ENCODE peak calls at places on chromosomes 7 and 10, in five cellular contexts. V is mammary epithelial cell, J is fibroblast of lung, S is tibial nerve, M is HCT116. T is an unnamed sample.

GRCh38 chr7:27243340-27244163 is 950 bp downstream of the EVX1 start:
- DNase-seq in V (no peak), J (no peak), M (no peak), S (no peak), T (no peak)

GRCh38 chr7:106870983-106871410 is 5.9 kb downstream of the PIK3CG start:
- DNase-seq in V (no peak), S (no peak), M (no peak), J (peak; percentile 35), T (no peak)

GRCh38 chr10:61451357-61451756 is 1.8 kb downstream of the TMEM26 start:
- DNase-seq in S (no peak), V (no peak), J (no peak), M (no peak), T (no peak)

GRCh38 chr7:20307901-20308300 is 22.8 kb upstream of the ITGB8 start:
- DNase-seq in S (no peak), V (no peak), J (peak; percentile 79), M (no peak), T (no peak)

GRCh38 chr10:46255696-46256355 is 31.0 kb upstream of the ANTXRL start:
- DNase-seq in V (peak; percentile 40), J (peak; percentile 10), S (peak; percentile 30), M (peak; percentile 54), T (peak; percentile 73)

GRCh38 chr7:151946932-151947331 is 9.3 kb upstream of the GALNTL5 start:
- DNase-seq in V (no peak), S (no peak), J (no peak), M (no peak), T (no peak)

GRCh38 chr7:124276005-124276606 is 243.2 kb upstream of the TMEM229A start:
- DNase-seq in S (no peak), J (no peak), V (peak; percentile 14), M (peak; percentile 45), T (no peak)

GRCh38 chr7:5423272-5423843 is at the start of gene TNRC18:
- DNase-seq in S (no peak), V (no peak), M (no peak), J (no peak), T (peak; percentile 53)

GRCh38 chr10:96130326-96130758 is 245 bp downstream of the ZNF518A start:
- DNase-seq in V (no peak), M (no peak), S (no peak), J (peak; percentile 85), T (peak; percentile 73)

GRCh38 chr10:16195178-16195769 is 241.5 kb upstream of the PTER start:
- DNase-seq in M (no peak), V (peak; percentile 42), J (no peak), S (no peak), T (no peak)

GRCh38 chr7:24825931-24826661 is 68.8 kb upstream of the GSDME start:
- DNase-seq in S (no peak), J (peak; percentile 91), V (peak; percentile 97), M (peak; percentile 93), T (no peak)

GRCh38 chr7:103048833-103049232 is 25.8 kb downstream of the FBXL13 start:
- DNase-seq in J (peak; percentile 34), S (no peak), V (peak; percentile 17), M (peak; percentile 33), T (no peak)

GRCh38 chr10:121495719-121496118 is 102.5 kb downstream of the FGFR2 start:
- DNase-seq in M (no peak), J (no peak), S (no peak), V (no peak), T (no peak)

GRCh38 chr10:1255166-1255565 is 199.0 kb downstream of the WDR37 start:
- DNase-seq in S (no peak), M (no peak), V (no peak), J (no peak), T (no peak)

GRCh38 chr10:71314028-71314693 is 4.9 kb upstream of the SLC29A3 start:
- DNase-seq in J (peak; percentile 25), V (no peak), M (peak; percentile 21), S (no peak), T (peak; percentile 73)

GRCh38 chr10:35339946-35340345 is 3.6 kb downstream of the CCNY start:
- DNase-seq in M (no peak), S (no peak), V (peak; percentile 13), J (no peak), T (no peak)

GRCh38 chr7:116122972-116123595 is 87.3 kb upstream of the TES start:
- DNase-seq in S (no peak), V (peak; percentile 24), J (peak; percentile 48), M (peak; percentile 32), T (no peak)

GRCh38 chr7:100585511-100586265 is at the start of gene LRCH4:
- DNase-seq in J (no peak), M (no peak), S (no peak), V (peak; percentile 65), T (no peak)

GRCh38 chr10:101041252-101041761 is 10.3 kb downstream of the SFXN3 start:
- DNase-seq in V (peak; percentile 70), S (peak; percentile 77), M (peak; percentile 85), J (peak; percentile 82), T (peak; percentile 85)

GRCh38 chr7:139679731-139680594 is 97.8 kb downstream of the HIPK2 start:
- DNase-seq in M (no peak), J (peak; percentile 45), V (no peak), S (no peak), T (no peak)

GRCh38 chr10:132715791-132716680 is 69.9 kb downstream of the NKX6-2 start:
- DNase-seq in J (no peak), V (no peak), S (peak; percentile 12), M (no peak), T (peak; percentile 7)

GRCh38 chr10:119104653-119105024 is 726 bp downstream of the DENND10 start:
- DNase-seq in J (peak; percentile 17), M (no peak), V (peak; percentile 13), S (no peak), T (no peak)

GRCh38 chr7:92485974-92486373 is 8.2 kb upstream of the ERVW-1 start:
- DNase-seq in J (no peak), S (no peak), M (no peak), V (no peak), T (no peak)

GRCh38 chr7:92485267-92485892 is 7.6 kb upstream of the ERVW-1 start:
- DNase-seq in V (no peak), M (no peak), S (no peak), J (no peak), T (no peak)

GRCh38 chr7:92489634-92490033 is 11.9 kb upstream of the ERVW-1 start:
- DNase-seq in M (no peak), V (no peak), J (peak; percentile 2), S (no peak), T (no peak)
- H3K27ac ChIP-seq in M (no peak overlapping the region), V (no peak overlapping the region), J (no peak overlapping the region), S (no peak overlapping the region), T (no peak overlapping the region)

DNA sequence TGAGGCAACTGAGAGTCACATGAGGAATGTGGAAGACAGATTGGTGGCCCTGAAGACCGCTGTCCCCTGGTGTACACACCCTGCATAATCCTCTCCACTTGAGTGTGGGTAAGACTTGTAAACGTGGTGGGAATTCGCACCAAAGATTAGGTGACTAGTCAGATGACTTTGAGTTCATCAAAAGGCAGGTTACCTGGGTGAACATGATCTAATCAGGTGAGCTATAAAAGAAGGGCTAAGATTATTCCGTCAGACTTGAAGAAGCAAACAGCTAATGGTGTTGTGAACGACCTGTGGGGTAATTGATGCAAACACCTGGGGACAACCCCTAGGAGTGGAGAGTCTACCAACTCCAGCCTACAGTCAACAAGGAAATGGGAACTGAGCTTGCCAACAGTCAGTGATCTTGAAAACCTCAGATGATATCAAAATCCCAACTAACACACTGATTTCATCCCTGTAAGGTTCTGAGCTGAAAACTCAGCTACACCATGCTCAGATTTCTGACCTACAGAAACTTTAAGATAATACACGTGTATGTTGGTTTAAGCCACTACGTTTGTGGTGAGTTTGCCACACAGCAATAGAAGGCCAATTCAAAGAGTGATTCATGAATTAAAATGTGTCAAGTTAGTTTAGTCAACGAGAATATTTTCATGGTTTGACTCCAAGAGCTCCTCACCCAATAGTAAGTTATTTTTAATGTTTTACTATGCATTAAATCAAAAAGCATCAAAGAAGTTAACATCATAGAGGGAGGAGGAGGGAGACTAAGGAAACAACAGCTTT is 16.7 kb downstream of the PRTFDC1 start:
- DNase-seq in J (no peak), S (no peak), V (no peak), M (no peak), T (no peak)
- TF ChIP-seq CTCF in J (no peak), S (no peak), V (no peak), M (peak; percentile 22), T (no peak)

GRCh38 chr7:49488573-49488972 is 284.9 kb upstream of the VWC2 start:
- DNase-seq in J (no peak), V (no peak), S (no peak), M (no peak), T (no peak)

GRCh38 chr7:49483142-49483541 is 290.3 kb upstream of the VWC2 start:
- DNase-seq in S (no peak), J (no peak), M (no peak), V (no peak), T (no peak)

DNA sequence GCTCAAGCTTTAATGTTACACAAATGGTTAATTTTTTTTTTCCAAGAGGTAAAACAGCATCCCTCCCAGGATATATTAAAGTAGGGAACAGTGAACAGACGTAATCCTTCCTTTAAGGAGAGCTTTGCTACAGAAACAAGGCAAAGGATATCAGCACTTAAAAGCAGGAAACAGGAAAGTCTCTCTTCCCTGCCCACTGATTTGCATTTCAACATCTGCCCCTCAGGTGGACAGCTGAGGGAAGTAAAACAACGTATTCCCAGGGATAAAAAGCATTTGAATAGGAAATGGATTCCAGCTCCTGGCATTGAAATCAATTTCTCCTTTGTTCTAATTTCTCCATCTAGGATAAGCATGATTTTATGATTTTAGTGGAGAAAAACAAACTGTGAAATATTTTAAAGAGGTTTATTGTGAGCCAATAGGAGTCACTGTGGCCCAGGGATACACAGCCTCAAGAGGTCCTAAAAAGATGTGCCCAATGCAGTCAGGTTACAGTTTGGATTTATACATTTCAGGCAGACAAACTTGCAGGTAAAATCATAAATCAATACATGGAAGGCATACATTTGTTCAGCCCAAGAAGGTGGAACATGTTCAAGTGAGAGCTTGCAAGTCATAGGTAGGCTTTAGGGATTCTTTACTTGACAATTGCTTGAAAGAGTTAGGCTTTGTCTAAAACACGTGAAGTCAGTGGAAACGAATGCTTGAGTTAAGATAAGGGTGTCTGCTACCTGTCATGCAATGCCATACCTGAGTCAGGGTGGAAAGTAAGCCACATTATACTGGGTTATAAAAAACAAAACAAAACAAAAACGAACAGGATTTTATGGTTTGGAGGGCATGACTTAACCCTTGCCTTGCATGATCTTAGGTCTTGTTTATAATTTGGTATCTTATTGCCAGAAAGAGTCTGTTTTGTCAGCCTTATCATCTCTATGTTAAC is 286.2 kb upstream of the VWC2 start:
- DNase-seq in V (no peak), M (no peak), J (no peak), S (no peak), T (no peak)
- H3K4me3 ChIP-seq in V (no peak overlapping the region), M (no peak overlapping the region), J (no peak overlapping the region), S (no peak overlapping the region), T (no peak overlapping the region)

DNA sequence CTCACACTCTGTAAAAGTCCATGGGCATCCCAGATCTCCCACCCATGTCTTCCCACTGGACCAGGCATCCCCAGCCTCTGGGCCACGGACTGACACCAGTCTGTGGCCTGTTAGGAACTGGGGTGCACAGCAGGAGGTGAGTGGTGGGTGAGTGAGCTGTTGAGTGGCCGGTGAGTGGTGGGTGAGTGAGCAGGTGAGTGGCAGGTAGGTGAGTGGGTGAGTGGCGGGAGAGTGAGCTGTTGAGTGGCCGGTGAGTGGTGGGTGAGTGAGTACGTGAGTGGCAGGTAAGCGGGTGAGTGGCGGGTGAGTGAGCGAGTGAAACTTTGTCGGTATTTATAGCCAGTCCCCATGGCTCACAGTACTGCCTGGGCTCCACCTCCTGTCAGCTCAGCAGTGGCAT is 471.2 kb downstream of the DNAJB6 start:
- DNase-seq in S (no peak), J (no peak), V (no peak), M (no peak), T (no peak)
- H3K27ac ChIP-seq in S (no peak overlapping the region), J (no peak overlapping the region), V (no peak overlapping the region), M (no peak overlapping the region), T (no peak overlapping the region)

GRCh38 chr7:12436896-12437535 is 33.4 kb upstream of the VWDE start:
- DNase-seq in S (no peak), M (no peak), V (peak; percentile 51), J (peak; percentile 65), T (no peak)
- TF ChIP-seq CTCF in S (no peak), M (peak; percentile 49), V (no peak), J (peak; percentile 38), T (no peak)